ENCODE peak calls at places on chromosomes 4 and X, in nine cellular contexts. O is activated CD4-positive, alpha-beta T cell treated with anti-CD3 and anti-CD28 coated beads, Interleukin-2, amount 50 U/mL, for 1 hour; H is effector memory CD4-positive, alpha-beta T cell; S is posterior cingulate gyrus; U is left ventricle myocardium inferior; T is substantia nigra; M is cardiac muscle cell; Y is T-cell; V is occipital lobe. W is an unnamed sample.

GRCh38 chr4:179116011-179116410 is 1673.8 kb upstream of the AGA start:
- DNase-seq in T (no peak), V (no peak), S (no peak), O (no peak), Y (no peak), H (no peak), U (no peak), M (no peak), W (no peak)

GRCh38 chrX:10142041-10142589 is 14.7 kb upstream of the CLCN4 start:
- DNase-seq in H (no peak), U (no peak), O (no peak), T (no peak), S (no peak), Y (no peak), V (no peak), M (no peak), W (no peak)

GRCh38 chrX:125170459-125170858 is 149.2 kb upstream of the TEX13C start:
- DNase-seq in M (no peak), Y (no peak), O (no peak), T (no peak), V (no peak), U (no peak), S (no peak), H (no peak), W (no peak)

GRCh38 chr4:182653596-182653995 is 263.6 kb downstream of the DCTD start:
- DNase-seq in S (no peak), H (no peak), Y (no peak), O (no peak), T (no peak), M (no peak), U (no peak), V (no peak), W (no peak)

GRCh38 chr4:82467442-82467841 is 37.1 kb downstream of the ENOPH1 start:
- DNase-seq in Y (no peak), O (no peak), T (no peak), V (no peak), U (no peak), H (no peak), S (no peak), M (peak), W (no peak)

GRCh38 chr4:108417923-108418322 is 202.5 kb upstream of the RPL34 start:
- DNase-seq in T (no peak), Y (no peak), M (no peak), O (no peak), S (no peak), H (no peak), U (no peak), V (no peak), W (no peak)

GRCh38 chr4:4555916-4556315 is 14.1 kb upstream of the STX18 start:
- DNase-seq in O (no peak), U (no peak), M (peak), T (no peak), H (no peak), V (no peak), Y (no peak), S (no peak), W (no peak)

GRCh38 chr4:72971572-72971971 is 97.9 kb downstream of the COX18 start:
- DNase-seq in O (no peak), H (no peak), V (no peak), T (no peak), M (peak), S (no peak), U (no peak), Y (no peak), W (no peak)

GRCh38 chr4:41538887-41539498 is 1.0 kb downstream of the LIMCH1 start:
- DNase-seq in O (no peak), T (no peak), S (no peak), V (peak), M (no peak), H (no peak), Y (no peak), U (peak), W (no peak)

GRCh38 chr4:38876636-38877035 is 9.0 kb downstream of the FAM114A1 start:
- DNase-seq in U (no peak), Y (no peak), H (no peak), V (no peak), O (no peak), M (no peak), S (no peak), T (no peak), W (no peak)

GRCh38 chr4:183182873-183183725 is 84.0 kb downstream of the WWC2 start:
- DNase-seq in Y (no peak), M (peak), S (no peak), H (no peak), U (no peak), O (peak), V (peak), T (no peak), W (no peak)

GRCh38 chr4:41935652-41936021 is 408 bp downstream of the TMEM33 start:
- DNase-seq in O (peak), Y (no peak), T (no peak), S (no peak), U (no peak), M (no peak), H (peak), V (no peak), W (no peak)

GRCh38 chr4:4334798-4335520 is 44.9 kb downstream of the ZBTB49 start:
- DNase-seq in V (peak), H (peak), Y (peak), M (peak), S (peak), T (peak), O (peak), U (peak), W (peak)

GRCh38 chrX:124388562-124388961 is 42.2 kb downstream of the SH2D1A start:
- DNase-seq in V (peak), S (peak), O (peak), T (peak), M (peak), Y (peak), H (peak), U (no peak), W (peak)

GRCh38 chr4:95761441-95761840 is 78.5 kb upstream of the PDHA2 start:
- DNase-seq in T (no peak), V (no peak), Y (no peak), O (no peak), S (no peak), H (no peak), M (peak), U (no peak), W (no peak)